ENCODE peak calls at places on chromosome 15, in eight cellular contexts. Q, C, F, J, W, K, H and Y are unnamed samples.

GRCh38 chr15:50977157-50977556 is 68.7 kb downstream of the AP4E1 start:
- DNase-seq in F (no peak), K (peak), W (no peak), C (peak), J (no peak), H (no peak), Q (no peak), Y (peak)

GRCh38 chr15:48798319-48798718 is 12.6 kb downstream of the CEP152 start:
- DNase-seq in H (no peak), W (no peak), J (no peak), Q (no peak), K (no peak), C (no peak), F (no peak), Y (no peak)

GRCh38 chr15:83611312-83611711 is 42.6 kb upstream of the ADAMTSL3 start:
- DNase-seq in H (no peak), F (no peak), C (no peak), J (no peak), W (no peak), Q (no peak), K (no peak), Y (no peak)

GRCh38 chr15:80581976-80582375 is 113.1 kb upstream of the ABHD17C start:
- DNase-seq in H (no peak), K (no peak), F (no peak), C (peak), J (no peak), Q (peak), W (no peak), Y (no peak)

GRCh38 chr15:36230741-36231140 is 348.7 kb upstream of the CDIN1 start:
- DNase-seq in C (peak), Q (peak), J (no peak), K (no peak), F (no peak), H (no peak), W (no peak), Y (no peak)

GRCh38 chr15:100383302-100384107 is 41.7 kb upstream of the ADAMTS17 start:
- DNase-seq in C (no peak), J (no peak), K (peak), F (peak), Q (no peak), W (no peak), H (no peak), Y (peak)

GRCh38 chr15:68650901-68651709 is 72.3 kb downstream of the CORO2B start:
- DNase-seq in C (no peak), K (no peak), F (peak), H (no peak), Q (no peak), J (peak), W (no peak), Y (no peak)

GRCh38 chr15:80870366-80870765 is 91.2 kb downstream of the CEMIP start:
- DNase-seq in H (no peak), Q (no peak), W (no peak), J (no peak), K (no peak), C (no peak), F (no peak), Y (no peak)

GRCh38 chr15:43881944-43882343 is 55.1 kb downstream of the WDR76 start:
- DNase-seq in C (no peak), F (no peak), J (no peak), K (no peak), W (no peak), Q (no peak), H (no peak), Y (no peak)

GRCh38 chr15:77706482-77707244 is 74.0 kb upstream of the LINGO1 start:
- DNase-seq in K (no peak), J (no peak), C (no peak), F (no peak), Q (no peak), H (no peak), W (no peak), Y (no peak)

GRCh38 chr15:77712438-77712837 is 79.7 kb upstream of the LINGO1 start:
- DNase-seq in K (no peak), J (no peak), H (no peak), F (no peak), W (no peak), Q (no peak), C (no peak), Y (no peak)

GRCh38 chr15:77710171-77710570 is 77.5 kb upstream of the LINGO1 start:
- DNase-seq in C (no peak), J (no peak), H (no peak), W (no peak), F (no peak), K (no peak), Q (no peak), Y (no peak)

GRCh38 chr15:77710637-77711036 is 77.9 kb upstream of the LINGO1 start:
- DNase-seq in K (no peak), W (no peak), J (no peak), H (peak), Q (no peak), C (no peak), F (no peak), Y (no peak)

GRCh38 chr15:77709135-77709886 is 76.6 kb upstream of the LINGO1 start:
- DNase-seq in Q (no peak), K (no peak), W (no peak), J (no peak), H (no peak), F (no peak), C (no peak), Y (peak)
- TF ChIP-seq CTCF in Q (no peak), K (no peak), W (no peak), J (no peak), H (no peak), F (no peak), C (no peak), Y (no peak)

GRCh38 chr15:63502137-63502801 is 2.1 kb upstream of the USP3 start:
- DNase-seq in W (no peak), F (no peak), J (peak), H (peak), Q (no peak), K (peak), C (peak), Y (peak)

GRCh38 chr15:63501256-63502089 is 2.9 kb upstream of the USP3 start:
- DNase-seq in J (peak), F (peak), Q (peak), K (peak), H (peak), W (peak), C (peak), Y (peak)

GRCh38 chr15:63498815-63499549 is 5.4 kb upstream of the USP3 start:
- DNase-seq in K (no peak), C (no peak), J (peak), W (no peak), Q (no peak), H (no peak), F (no peak), Y (no peak)

GRCh38 chr15:63499611-63500010 is 4.8 kb upstream of the USP3 start:
- DNase-seq in J (no peak), W (no peak), Q (no peak), F (no peak), H (no peak), C (no peak), K (no peak), Y (no peak)

DNA sequence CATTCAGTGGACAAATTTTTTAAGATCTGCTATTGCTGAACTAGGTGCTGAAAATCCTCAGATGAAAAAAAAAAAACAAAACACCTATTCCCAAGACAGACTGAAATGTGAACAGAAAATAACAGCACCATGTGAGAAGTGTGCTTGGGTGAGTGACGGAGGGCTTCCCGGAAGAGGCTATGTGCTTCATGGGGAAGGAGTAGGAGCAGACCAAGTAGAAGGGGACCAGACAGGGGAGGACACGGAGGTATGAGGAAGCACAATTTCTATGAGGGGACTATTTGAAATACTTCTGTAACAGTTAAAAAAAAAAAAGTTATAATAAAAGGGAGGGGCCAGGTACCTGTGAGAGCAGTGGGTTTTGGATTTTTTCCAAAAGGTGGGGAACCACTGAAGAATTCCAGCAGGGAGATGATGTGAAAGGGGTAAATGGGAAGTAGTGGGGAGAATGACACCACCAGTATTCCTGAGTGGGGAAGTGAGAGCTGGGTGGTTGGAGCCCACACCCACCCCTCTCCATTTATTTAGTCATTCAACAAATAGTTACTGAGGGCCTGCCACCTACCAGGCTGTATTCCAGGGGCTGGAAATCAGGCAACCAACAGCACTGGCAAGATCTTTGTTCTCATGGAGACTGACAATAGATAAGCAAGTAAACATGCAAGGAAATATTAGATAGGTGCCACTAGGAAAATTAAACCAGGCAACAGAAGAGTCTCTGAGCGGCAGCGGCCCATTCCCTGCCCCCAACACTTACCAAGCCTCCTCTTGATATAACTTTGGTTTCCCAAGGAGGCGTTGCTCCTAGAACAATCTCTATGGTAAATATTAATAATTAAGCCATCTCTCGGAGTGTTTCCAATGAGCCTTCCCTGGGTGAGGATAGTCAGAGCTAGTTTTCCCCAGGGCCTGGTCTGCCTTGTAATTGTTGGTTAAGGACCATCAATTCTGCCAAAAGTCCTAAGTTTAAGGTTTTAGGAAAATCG is 3.8 kb upstream of the USP3 start:
- DNase-seq in J (peak), Q (no peak), K (no peak), F (peak), C (no peak), H (no peak), W (no peak), Y (no peak)
- H3K4me3 ChIP-seq in J (peak), Q (peak), K (no peak), F (peak), C (peak), H (peak), W (peak), Y (peak)

GRCh38 chr15:88337993-88338392 is 81.5 kb upstream of the NTRK3 start:
- DNase-seq in K (no peak), J (no peak), F (no peak), C (no peak), Q (no peak), W (no peak), H (no peak), Y (no peak)
- TF ChIP-seq CTCF in K (no peak), J (no peak), F (peak), C (no peak), Q (no peak), W (no peak), H (no peak), Y (no peak)

DNA sequence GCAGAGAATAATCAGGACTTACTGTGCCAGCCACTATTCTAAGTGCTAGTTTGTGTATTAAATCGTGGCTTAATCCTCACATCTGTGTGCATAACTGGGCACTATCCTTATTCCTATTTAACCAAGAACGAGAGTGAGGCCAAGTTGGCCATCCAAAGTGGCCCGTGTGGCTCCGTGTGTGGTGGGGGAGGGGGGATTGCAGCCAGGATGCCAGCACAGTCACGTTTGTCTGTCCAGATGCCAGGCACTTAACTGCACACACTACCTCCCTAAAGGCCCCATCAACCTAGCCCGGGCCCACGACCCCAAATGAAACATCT is 64.4 kb upstream of the POLG start:
- DNase-seq in J (no peak), Q (no peak), K (no peak), W (no peak), F (no peak), H (no peak), C (no peak), Y (no peak)
- H3K4me3 ChIP-seq in J (no peak), Q (no peak), K (no peak), W (no peak), F (peak), H (peak), C (no peak), Y (no peak)

DNA sequence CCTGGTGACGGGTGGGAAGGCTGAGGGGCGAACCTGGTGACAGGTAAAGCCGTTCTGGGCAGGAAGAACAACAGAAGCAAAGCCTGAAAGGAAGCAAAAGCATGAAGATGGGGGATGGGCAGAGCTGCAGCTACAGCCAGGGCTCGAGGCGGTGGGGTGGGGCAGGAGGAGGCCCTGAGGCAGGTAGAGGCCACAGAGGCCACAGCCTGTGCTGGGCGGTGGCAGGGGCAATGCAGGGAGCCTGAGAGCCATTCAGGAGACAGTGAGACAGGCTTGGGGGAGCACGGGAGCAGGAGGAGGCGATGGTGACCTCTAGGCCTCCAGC is 8.2 kb downstream of the PCSK6 start:
- DNase-seq in F (no peak), W (no peak), C (no peak), J (no peak), H (no peak), Q (no peak), K (no peak), Y (no peak)
- TF ChIP-seq CTCF in F (no peak), W (no peak), C (no peak), J (no peak), H (no peak), Q (no peak), K (no peak), Y (no peak)